ENCODE peak calls at places on chromosomes 1 and 21, in six cellular contexts. J is left lung, W is A549, S is stomach, X is epithelial cell of esophagus, R is Calu3. T is an unnamed sample.

GRCh38 chr1:161730050-161730564 is 8.8 kb downstream of the FCRLB start:
- DNase-seq in J (no peak), W (no peak), S (no peak), X (peak), R (peak), T (no peak)

GRCh38 chr21:32184059-32184458 is 94.8 kb downstream of the MIS18A start:
- DNase-seq in J (no peak), W (no peak), S (no peak), X (no peak), R (no peak), T (no peak)

GRCh38 chr1:26553942-26554682 is 24.6 kb downstream of the RPS6KA1 start:
- DNase-seq in J (peak), W (no peak), S (no peak), X (no peak), R (no peak), T (no peak)

GRCh38 chr1:143720087-143721023 is 251.4 kb downstream of the FAM72C start:
- DNase-seq in J (no peak), W (peak), S (no peak), X (peak), R (peak), T (no peak)

GRCh38 chr1:32984090-32984828 is 19.6 kb upstream of the RNF19B start:
- DNase-seq in J (no peak), W (no peak), S (no peak), X (no peak), R (no peak), T (no peak)

GRCh38 chr1:101308001-101308659 is 71.3 kb downstream of the S1PR1 start:
- DNase-seq in J (no peak), W (no peak), S (no peak), X (no peak), R (no peak), T (no peak)

GRCh38 chr1:97004743-97005142 is 283.2 kb downstream of the PTBP2 start:
- DNase-seq in J (no peak), W (no peak), S (no peak), X (no peak), R (no peak), T (no peak)

GRCh38 chr1:11982010-11982392 is 1.8 kb downstream of the MFN2 start:
- DNase-seq in J (no peak), W (peak), S (no peak), X (no peak), R (peak), T (no peak)

GRCh38 chr1:38962560-38962959 is 20.9 kb upstream of the RHBDL2 start:
- DNase-seq in J (no peak), W (no peak), S (no peak), X (peak), R (no peak), T (peak)

GRCh38 chr1:156510709-156511108 is 10.1 kb upstream of the MEF2D start:
- DNase-seq in J (peak), W (no peak), S (peak), X (peak), R (no peak), T (peak)

GRCh38 chr1:167146903-167147539 is 53.1 kb downstream of the STYXL2 start:
- DNase-seq in J (no peak), W (no peak), S (no peak), X (no peak), R (no peak), T (no peak)

GRCh38 chr21:34553199-34553952 is 41.4 kb upstream of the KCNE1 start:
- DNase-seq in J (no peak), W (no peak), S (no peak), X (peak), R (no peak), T (no peak)

GRCh38 chr1:92481598-92482403 is 4.9 kb downstream of the GFI1 start:
- DNase-seq in J (no peak), W (no peak), S (no peak), X (no peak), R (no peak), T (no peak)

GRCh38 chr21:27077501-27077900 is 110.6 kb upstream of the ADAMTS5 start:
- DNase-seq in J (no peak), W (no peak), S (no peak), X (no peak), R (no peak), T (no peak)

GRCh38 chr1:197904126-197904787 is 1.8 kb downstream of the C1orf53 start:
- DNase-seq in J (no peak), W (no peak), S (no peak), X (no peak), R (no peak), T (no peak)

GRCh38 chr1:111045033-111045722 is 81.5 kb upstream of the LRIF1 start:
- DNase-seq in J (no peak), W (no peak), S (peak), X (no peak), R (no peak), T (no peak)

GRCh38 chr1:75203415-75204277 is 69.5 kb downstream of the LHX8 start:
- DNase-seq in J (no peak), W (peak), S (no peak), X (peak), R (peak), T (no peak)

GRCh38 chr1:164733070-164733469 is 174.1 kb downstream of the PBX1 start:
- DNase-seq in J (no peak), W (peak), S (no peak), X (peak), R (no peak), T (no peak)

GRCh38 chr1:180173952-180174351 is 19.3 kb downstream of the QSOX1 start:
- DNase-seq in J (peak), W (no peak), S (peak), X (no peak), R (no peak), T (no peak)

GRCh38 chr1:62038594-62039284 is 155.9 kb upstream of the L1TD1 start:
- DNase-seq in J (no peak), W (peak), S (no peak), X (peak), R (no peak), T (no peak)

GRCh38 chr1:223141021-223141420 is 2.0 kb downstream of the TLR5 start:
- DNase-seq in J (no peak), W (no peak), S (no peak), X (peak), R (peak), T (no peak)

GRCh38 chr1:167820684-167821355 is 93.1 kb downstream of the ADCY10 start:
- DNase-seq in J (no peak), W (no peak), S (no peak), X (peak), R (no peak), T (no peak)

GRCh38 chr1:32702599-32703478 is at the start of gene SYNC:
- DNase-seq in J (peak), W (peak), S (peak), X (peak), R (peak), T (peak)

DNA sequence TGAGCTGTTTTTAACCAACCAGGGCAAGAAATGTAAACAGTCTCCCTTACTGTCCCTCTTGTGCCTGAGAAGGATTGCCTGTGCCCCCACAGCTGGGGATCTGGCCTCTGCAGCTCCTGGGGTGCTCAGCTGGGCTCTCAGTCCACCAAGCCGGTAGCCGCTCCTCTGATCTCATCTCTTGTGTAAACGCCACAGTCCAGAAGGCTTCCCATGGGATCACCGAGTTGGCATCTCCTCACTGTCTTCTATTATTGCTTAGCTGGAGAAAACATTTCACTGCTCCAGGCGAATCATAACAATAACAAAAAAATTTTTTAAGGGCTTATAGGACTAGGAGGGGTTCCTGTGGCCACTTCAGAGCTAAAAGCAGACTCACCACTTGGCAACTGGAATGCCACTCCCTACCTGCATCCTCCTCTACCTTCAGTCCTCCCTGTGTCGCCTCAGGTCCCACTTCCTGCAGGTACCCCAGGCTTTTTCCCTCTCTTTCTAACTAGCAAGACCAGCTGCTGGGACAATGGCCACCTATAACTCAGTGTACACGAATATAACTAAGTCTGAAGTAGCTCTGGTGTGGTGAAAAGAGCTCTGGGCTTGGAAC is 75.8 kb downstream of the ATP1A1 start:
- DNase-seq in J (no peak), W (no peak), S (no peak), X (no peak), R (no peak), T (no peak)
- TF ChIP-seq CTCF in J (no peak), W (no peak), S (no peak), X (no peak), R (no peak), T (no peak)

DNA sequence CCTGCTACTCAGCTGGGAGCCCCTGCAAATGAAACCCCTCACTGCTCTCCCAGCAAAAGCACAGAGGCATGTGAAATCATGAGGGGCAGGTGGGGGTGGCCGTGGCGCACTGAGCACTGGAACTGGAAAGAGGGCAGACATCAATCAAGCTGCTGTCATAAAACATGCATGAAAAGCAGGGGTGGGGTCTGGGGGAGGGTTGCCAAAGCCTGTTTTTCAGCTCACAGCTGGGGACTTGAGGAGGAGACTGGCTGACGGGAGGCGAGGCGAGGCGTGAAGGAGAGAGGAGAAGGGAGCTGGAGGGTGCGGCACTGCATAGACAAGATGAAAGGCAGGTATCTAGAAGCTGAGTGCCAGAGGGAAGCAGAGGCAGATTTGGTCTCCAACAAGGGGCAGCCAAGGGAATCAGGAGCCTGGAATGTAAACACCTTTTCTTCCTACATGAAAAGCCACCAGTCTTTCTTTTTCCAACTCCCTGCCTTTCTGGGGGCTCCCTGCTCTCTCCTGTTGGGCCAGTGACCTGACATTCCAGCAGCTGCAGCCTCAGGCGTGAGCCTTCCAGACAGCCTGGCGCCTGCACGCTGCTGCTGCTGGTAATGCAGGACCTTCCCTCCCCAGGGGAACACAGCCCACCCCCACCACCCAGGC is 87.0 kb downstream of the NMNAT2 start:
- DNase-seq in J (no peak), W (no peak), S (no peak), X (peak), R (peak), T (no peak)
- TF ChIP-seq CTCF in J (no peak), W (no peak), S (no peak), X (no peak), R (no peak), T (peak)

GRCh38 chr1:20603473-20604464 is 14.9 kb downstream of the CDA start:
- DNase-seq in J (no peak), W (no peak), S (no peak), X (peak), R (no peak), T (no peak)

GRCh38 chr1:20604678-20605077 is 15.8 kb downstream of the CDA start:
- DNase-seq in J (no peak), W (no peak), S (no peak), X (peak), R (no peak), T (no peak)

GRCh38 chr1:20600156-20600555 is 11.3 kb downstream of the CDA start:
- DNase-seq in J (no peak), W (no peak), S (no peak), X (peak), R (no peak), T (no peak)

GRCh38 chr1:20602851-20603450 is 14.1 kb downstream of the CDA start:
- DNase-seq in J (no peak), W (no peak), S (no peak), X (peak), R (no peak), T (no peak)

DNA sequence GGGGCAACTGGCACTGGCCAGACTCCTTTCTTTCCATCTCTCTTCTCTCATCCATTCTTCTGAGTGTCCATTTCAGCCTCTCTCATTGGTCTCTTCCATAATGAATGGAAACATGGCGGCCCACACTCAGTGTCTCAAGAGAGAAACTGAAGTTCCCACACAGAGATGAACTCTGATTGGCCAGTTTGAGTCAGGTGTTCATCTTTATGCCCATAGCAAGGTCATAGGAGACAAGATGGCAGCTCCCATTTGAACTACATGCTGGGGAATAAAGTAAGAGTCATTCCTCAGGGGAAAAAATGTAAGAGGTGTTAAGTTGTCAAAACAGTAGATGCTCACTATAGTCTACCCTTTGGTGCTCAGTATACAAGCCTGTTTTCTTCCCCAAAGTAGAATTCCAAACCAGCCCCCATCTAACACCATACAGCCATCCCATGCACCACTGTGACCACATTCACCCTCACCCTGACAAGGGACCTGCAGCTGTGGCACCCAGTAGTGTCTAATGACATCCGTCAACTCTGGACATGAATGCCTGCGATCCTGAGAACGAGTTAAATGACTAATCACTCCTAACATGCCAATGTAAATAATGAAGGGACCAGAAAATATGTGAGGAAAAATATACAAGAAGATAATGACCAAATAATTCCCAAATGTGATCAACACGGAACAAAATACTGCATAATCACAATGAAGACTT is 12.4 kb downstream of the CDA start:
- DNase-seq in J (no peak), W (no peak), S (no peak), X (peak), R (no peak), T (no peak)
- TF ChIP-seq CTCF in J (no peak), W (no peak), S (no peak), X (no peak), R (no peak), T (no peak)

GRCh38 chr1:24155011-24155782 is 12.3 kb upstream of the IL22RA1 start:
- DNase-seq in J (no peak), W (peak), S (peak), X (peak), R (peak), T (no peak)
- TF ChIP-seq CTCF in J (no peak), W (no peak), S (no peak), X (peak), R (no peak), T (peak)

GRCh38 chr1:204659061-204659460 is 26.5 kb downstream of the LRRN2 start:
- DNase-seq in J (no peak), W (no peak), S (no peak), X (no peak), R (no peak), T (no peak)
- TF ChIP-seq CTCF in J (no peak), W (no peak), S (no peak), X (no peak), R (no peak), T (no peak)